ENCODE peak calls at places on chromosomes 7 and 10, in nine cellular contexts. One of them, this sample, is unnamed.
A peak's percentile ranks its signal among the peaks of the same experiment; 100 is the strongest.

GRCh38 chr10:93272884-93273675 is 199.4 kb downstream of the CYP26A1 start:
- DNase-seq in activated naive CD4-positive, alpha-beta T cell treated with anti-CD3 and anti-CD28 coated beads, Interleukin-2, amount 50 U/mL, for 16 hours: no peak
- DNase-seq in NCI-H774: no peak
- DNase-seq in T-helper 1 cell: no peak
- DNase-seq in HCT116: no peak
- DNase-seq in activated T-helper 1 cell treated with anti-CD3 and anti-CD28 coated beads, Interleukin-2, amount 50 U/mL, for 16 hours: no peak
- DNase-seq in left cardiac atrium: no peak
- DNase-seq in HCEC 1CT: no peak
- DNase-seq in progenitor cell of endocrine pancreas: no peak
- DNase-seq in this sample: no peak

GRCh38 chr7:6558837-6559236 is 7.6 kb upstream of the GRID2IP start:
- DNase-seq in activated naive CD4-positive, alpha-beta T cell treated with anti-CD3 and anti-CD28 coated beads, Interleukin-2, amount 50 U/mL, for 16 hours: no peak
- DNase-seq in NCI-H774: no peak
- DNase-seq in T-helper 1 cell: no peak
- DNase-seq in HCT116: peak; percentile 56
- DNase-seq in activated T-helper 1 cell treated with anti-CD3 and anti-CD28 coated beads, Interleukin-2, amount 50 U/mL, for 16 hours: no peak
- DNase-seq in left cardiac atrium: no peak
- DNase-seq in HCEC 1CT: peak; percentile 44
- DNase-seq in progenitor cell of endocrine pancreas: no peak
- DNase-seq in this sample: peak; percentile 46

GRCh38 chr10:112083526-112083925 is 100.0 kb downstream of the GPAM start:
- DNase-seq in activated naive CD4-positive, alpha-beta T cell treated with anti-CD3 and anti-CD28 coated beads, Interleukin-2, amount 50 U/mL, for 16 hours: no peak
- DNase-seq in NCI-H774: no peak
- DNase-seq in T-helper 1 cell: no peak
- DNase-seq in HCT116: no peak
- DNase-seq in activated T-helper 1 cell treated with anti-CD3 and anti-CD28 coated beads, Interleukin-2, amount 50 U/mL, for 16 hours: no peak
- DNase-seq in left cardiac atrium: no peak
- DNase-seq in HCEC 1CT: no peak
- DNase-seq in progenitor cell of endocrine pancreas: no peak
- DNase-seq in this sample: no peak

GRCh38 chr7:140079121-140079536 is 16.4 kb upstream of the PARP12 start:
- DNase-seq in activated naive CD4-positive, alpha-beta T cell treated with anti-CD3 and anti-CD28 coated beads, Interleukin-2, amount 50 U/mL, for 16 hours: no peak
- DNase-seq in NCI-H774: no peak
- DNase-seq in T-helper 1 cell: no peak
- DNase-seq in HCT116: no peak
- DNase-seq in activated T-helper 1 cell treated with anti-CD3 and anti-CD28 coated beads, Interleukin-2, amount 50 U/mL, for 16 hours: no peak
- DNase-seq in left cardiac atrium: no peak
- DNase-seq in HCEC 1CT: peak; percentile 40
- DNase-seq in progenitor cell of endocrine pancreas: no peak
- DNase-seq in this sample: peak; percentile 56

GRCh38 chr10:102068216-102068615 is 3.1 kb downstream of the HPS6 start:
- DNase-seq in activated naive CD4-positive, alpha-beta T cell treated with anti-CD3 and anti-CD28 coated beads, Interleukin-2, amount 50 U/mL, for 16 hours: no peak
- DNase-seq in NCI-H774: no peak
- DNase-seq in T-helper 1 cell: no peak
- DNase-seq in HCT116: no peak
- DNase-seq in activated T-helper 1 cell treated with anti-CD3 and anti-CD28 coated beads, Interleukin-2, amount 50 U/mL, for 16 hours: no peak
- DNase-seq in left cardiac atrium: peak; percentile 50
- DNase-seq in HCEC 1CT: no peak
- DNase-seq in progenitor cell of endocrine pancreas: no peak
- DNase-seq in this sample: no peak

GRCh38 chr10:18142151-18142550 is 1.9 kb downstream of the CACNB2 start:
- DNase-seq in activated naive CD4-positive, alpha-beta T cell treated with anti-CD3 and anti-CD28 coated beads, Interleukin-2, amount 50 U/mL, for 16 hours: no peak
- DNase-seq in NCI-H774: no peak
- DNase-seq in T-helper 1 cell: no peak
- DNase-seq in HCT116: no peak
- DNase-seq in activated T-helper 1 cell treated with anti-CD3 and anti-CD28 coated beads, Interleukin-2, amount 50 U/mL, for 16 hours: no peak
- DNase-seq in left cardiac atrium: no peak
- DNase-seq in HCEC 1CT: no peak
- DNase-seq in progenitor cell of endocrine pancreas: no peak
- DNase-seq in this sample: no peak

GRCh38 chr10:121087129-121087528 is 236.0 kb downstream of the WDR11 start:
- DNase-seq in activated naive CD4-positive, alpha-beta T cell treated with anti-CD3 and anti-CD28 coated beads, Interleukin-2, amount 50 U/mL, for 16 hours: no peak
- DNase-seq in NCI-H774: no peak
- DNase-seq in T-helper 1 cell: no peak
- DNase-seq in HCT116: no peak
- DNase-seq in activated T-helper 1 cell treated with anti-CD3 and anti-CD28 coated beads, Interleukin-2, amount 50 U/mL, for 16 hours: no peak
- DNase-seq in left cardiac atrium: no peak
- DNase-seq in HCEC 1CT: no peak
- DNase-seq in progenitor cell of endocrine pancreas: no peak
- DNase-seq in this sample: no peak

GRCh38 chr7:45347804-45348203 is 190.2 kb downstream of the RAMP3 start:
- DNase-seq in activated naive CD4-positive, alpha-beta T cell treated with anti-CD3 and anti-CD28 coated beads, Interleukin-2, amount 50 U/mL, for 16 hours: no peak
- DNase-seq in NCI-H774: no peak
- DNase-seq in T-helper 1 cell: no peak
- DNase-seq in HCT116: no peak
- DNase-seq in activated T-helper 1 cell treated with anti-CD3 and anti-CD28 coated beads, Interleukin-2, amount 50 U/mL, for 16 hours: no peak
- DNase-seq in left cardiac atrium: no peak
- DNase-seq in HCEC 1CT: no peak
- DNase-seq in progenitor cell of endocrine pancreas: no peak
- DNase-seq in this sample: no peak

GRCh38 chr7:28823582-28823981 is 134.5 kb downstream of the TRIL start:
- DNase-seq in activated naive CD4-positive, alpha-beta T cell treated with anti-CD3 and anti-CD28 coated beads, Interleukin-2, amount 50 U/mL, for 16 hours: no peak
- DNase-seq in NCI-H774: no peak
- DNase-seq in T-helper 1 cell: no peak
- DNase-seq in HCT116: no peak
- DNase-seq in activated T-helper 1 cell treated with anti-CD3 and anti-CD28 coated beads, Interleukin-2, amount 50 U/mL, for 16 hours: no peak
- DNase-seq in left cardiac atrium: no peak
- DNase-seq in HCEC 1CT: no peak
- DNase-seq in progenitor cell of endocrine pancreas: no peak
- DNase-seq in this sample: no peak

GRCh38 chr10:33114451-33114944 is 156.5 kb upstream of the ITGB1 start:
- DNase-seq in activated naive CD4-positive, alpha-beta T cell treated with anti-CD3 and anti-CD28 coated beads, Interleukin-2, amount 50 U/mL, for 16 hours: no peak
- DNase-seq in NCI-H774: no peak
- DNase-seq in T-helper 1 cell: no peak
- DNase-seq in HCT116: no peak
- DNase-seq in activated T-helper 1 cell treated with anti-CD3 and anti-CD28 coated beads, Interleukin-2, amount 50 U/mL, for 16 hours: no peak
- DNase-seq in left cardiac atrium: no peak
- DNase-seq in HCEC 1CT: peak; percentile 80
- DNase-seq in progenitor cell of endocrine pancreas: no peak
- DNase-seq in this sample: no peak

GRCh38 chr7:468681-469590 is 50.7 kb downstream of the PDGFA start:
- DNase-seq in activated naive CD4-positive, alpha-beta T cell treated with anti-CD3 and anti-CD28 coated beads, Interleukin-2, amount 50 U/mL, for 16 hours: peak; percentile 4
- DNase-seq in NCI-H774: no peak
- DNase-seq in T-helper 1 cell: no peak
- DNase-seq in HCT116: no peak
- DNase-seq in activated T-helper 1 cell treated with anti-CD3 and anti-CD28 coated beads, Interleukin-2, amount 50 U/mL, for 16 hours: no peak
- DNase-seq in left cardiac atrium: no peak
- DNase-seq in HCEC 1CT: no peak
- DNase-seq in progenitor cell of endocrine pancreas: no peak
- DNase-seq in this sample: no peak

GRCh38 chr10:92436611-92437010 is 137.3 kb downstream of the IDE start:
- DNase-seq in activated naive CD4-positive, alpha-beta T cell treated with anti-CD3 and anti-CD28 coated beads, Interleukin-2, amount 50 U/mL, for 16 hours: no peak
- DNase-seq in NCI-H774: no peak
- DNase-seq in T-helper 1 cell: no peak
- DNase-seq in HCT116: no peak
- DNase-seq in activated T-helper 1 cell treated with anti-CD3 and anti-CD28 coated beads, Interleukin-2, amount 50 U/mL, for 16 hours: no peak
- DNase-seq in left cardiac atrium: no peak
- DNase-seq in HCEC 1CT: no peak
- DNase-seq in progenitor cell of endocrine pancreas: no peak
- DNase-seq in this sample: no peak

GRCh38 chr7:67512481-67512880 is 515.8 kb downstream of the TYW1 start:
- DNase-seq in activated naive CD4-positive, alpha-beta T cell treated with anti-CD3 and anti-CD28 coated beads, Interleukin-2, amount 50 U/mL, for 16 hours: no peak
- DNase-seq in NCI-H774: no peak
- DNase-seq in T-helper 1 cell: no peak
- DNase-seq in HCT116: no peak
- DNase-seq in activated T-helper 1 cell treated with anti-CD3 and anti-CD28 coated beads, Interleukin-2, amount 50 U/mL, for 16 hours: no peak
- DNase-seq in left cardiac atrium: no peak
- DNase-seq in HCEC 1CT: no peak
- DNase-seq in progenitor cell of endocrine pancreas: no peak
- DNase-seq in this sample: no peak

GRCh38 chr7:139692723-139693122 is 85.1 kb downstream of the HIPK2 start:
- DNase-seq in activated naive CD4-positive, alpha-beta T cell treated with anti-CD3 and anti-CD28 coated beads, Interleukin-2, amount 50 U/mL, for 16 hours: no peak
- DNase-seq in NCI-H774: no peak
- DNase-seq in T-helper 1 cell: no peak
- DNase-seq in HCT116: no peak
- DNase-seq in activated T-helper 1 cell treated with anti-CD3 and anti-CD28 coated beads, Interleukin-2, amount 50 U/mL, for 16 hours: no peak
- DNase-seq in left cardiac atrium: no peak
- DNase-seq in HCEC 1CT: no peak
- DNase-seq in progenitor cell of endocrine pancreas: no peak
- DNase-seq in this sample: no peak

GRCh38 chr10:128625926-128626325 is 499.7 kb upstream of the MKI67 start:
- DNase-seq in activated naive CD4-positive, alpha-beta T cell treated with anti-CD3 and anti-CD28 coated beads, Interleukin-2, amount 50 U/mL, for 16 hours: no peak
- DNase-seq in NCI-H774: no peak
- DNase-seq in T-helper 1 cell: no peak
- DNase-seq in HCT116: no peak
- DNase-seq in activated T-helper 1 cell treated with anti-CD3 and anti-CD28 coated beads, Interleukin-2, amount 50 U/mL, for 16 hours: no peak
- DNase-seq in left cardiac atrium: no peak
- DNase-seq in HCEC 1CT: no peak
- DNase-seq in progenitor cell of endocrine pancreas: no peak
- DNase-seq in this sample: no peak

GRCh38 chr7:82677493-82677892 is 233.9 kb upstream of the CACNA2D1 start:
- DNase-seq in activated naive CD4-positive, alpha-beta T cell treated with anti-CD3 and anti-CD28 coated beads, Interleukin-2, amount 50 U/mL, for 16 hours: peak; percentile 32
- DNase-seq in NCI-H774: peak; percentile 14
- DNase-seq in T-helper 1 cell: peak; percentile 4
- DNase-seq in HCT116: no peak
- DNase-seq in activated T-helper 1 cell treated with anti-CD3 and anti-CD28 coated beads, Interleukin-2, amount 50 U/mL, for 16 hours: peak; percentile 4
- DNase-seq in left cardiac atrium: no peak
- DNase-seq in HCEC 1CT: peak; percentile 28
- DNase-seq in progenitor cell of endocrine pancreas: no peak
- DNase-seq in this sample: no peak